ENCODE peak calls at places on chromosomes 12 and 14, in four cellular contexts. C is psoas muscle, S is GM23338, K is SK-N-MC. Q is an unnamed sample. For H3K36me3, the result is how much of the 10 kb centered on the place peaks cover.

GRCh38 chr14:95348395-95349080 is 28.8 kb upstream of the CLMN start:
- DNase-seq in C (no peak), S (peak), K (no peak), Q (peak)

GRCh38 chr12:21851151-21851550 is 76.6 kb upstream of the KCNJ8 start:
- DNase-seq in C (no peak), S (no peak), K (no peak), Q (no peak)

GRCh38 chr12:91222746-91223145 is 40.1 kb upstream of the DCN start:
- DNase-seq in C (no peak), S (no peak), K (no peak), Q (no peak)

GRCh38 chr12:46214668-46215429 is 54.0 kb downstream of the SLC38A1 start:
- DNase-seq in C (no peak), S (no peak), K (no peak), Q (no peak)

GRCh38 chr14:63949696-63950095 is 96.9 kb downstream of the SYNE2 start:
- DNase-seq in C (no peak), S (no peak), K (no peak), Q (no peak)

GRCh38 chr12:8709124-8709830 is 11.5 kb downstream of the RIMKLB start:
- DNase-seq in C (peak), S (no peak), K (no peak), Q (no peak)

GRCh38 chr12:79674629-79675028 is 16.1 kb downstream of the PAWR start:
- DNase-seq in C (no peak), S (no peak), K (no peak), Q (no peak)

GRCh38 chr14:103507751-103508150 is 14.9 kb downstream of the CKB start:
- DNase-seq in C (no peak), S (no peak), K (no peak), Q (peak)

GRCh38 chr12:108419949-108420348 is 80.8 kb upstream of the CMKLR1 start:
- DNase-seq in C (no peak), S (no peak), K (no peak), Q (no peak)

GRCh38 chr12:94326727-94327126 is 132.9 kb downstream of the CEP83 start:
- DNase-seq in C (no peak), S (no peak), K (no peak), Q (no peak)

GRCh38 chr12:2804390-2805145 is 7.9 kb upstream of the ITFG2 start:
- DNase-seq in C (no peak), S (no peak), K (no peak), Q (no peak)

GRCh38 chr14:74401504-74402241 is 24.3 kb downstream of the SYNDIG1L start:
- DNase-seq in C (peak), S (peak), K (no peak), Q (peak)

GRCh38 chr12:69824028-69824427 is 999 bp upstream of the MYRFL start:
- DNase-seq in C (no peak), S (no peak), K (no peak), Q (no peak)

GRCh38 chr12:2364566-2365165 is 311.9 kb downstream of the CACNA1C start:
- DNase-seq in C (no peak), S (peak), K (no peak), Q (peak)

GRCh38 chr12:124646385-124647230 is 79.2 kb upstream of the NCOR2 start:
- DNase-seq in C (no peak), S (peak), K (no peak), Q (no peak)

GRCh38 chr12:110280784-110281548 is at the start of gene ATP2A2:
- DNase-seq in C (peak), S (peak), K (no peak), Q (peak)

GRCh38 chr12:110270125-110270962 is 10.7 kb upstream of the ATP2A2 start:
- DNase-seq in C (peak), S (no peak), K (no peak), Q (no peak)

GRCh38 chr14:104827173-104828055 is 26.5 kb downstream of the ZBTB42 start:
- DNase-seq in C (no peak), S (peak), K (no peak), Q (peak)

GRCh38 chr12:116727261-116727660 is 10.6 kb downstream of the SPRING1 start:
- DNase-seq in C (no peak), S (no peak), K (no peak), Q (no peak)

GRCh38 chr14:60670994-60671393 is 21.7 kb upstream of the SIX1 start:
- DNase-seq in C (no peak), S (no peak), K (no peak), Q (no peak)

GRCh38 chr12:2974560-2974971 is 15.4 kb downstream of the TEAD4 start:
- DNase-seq in C (no peak), S (peak), K (no peak), Q (peak)

GRCh38 chr14:21528381-21529348 is 2.5 kb upstream of the SALL2 start:
- DNase-seq in C (no peak), S (peak), K (no peak), Q (no peak)

GRCh38 chr14:53149656-53150319 is 3.3 kb downstream of the DDHD1 start:
- DNase-seq in C (no peak), S (no peak), K (no peak), Q (no peak)

GRCh38 chr12:117120787-117121186 is 21.6 kb upstream of the TESC start:
- DNase-seq in C (no peak), S (no peak), K (no peak), Q (no peak)

GRCh38 chr12:101604132-101604531 is 9.4 kb downstream of the MYBPC1 start:
- DNase-seq in C (no peak), S (peak), K (no peak), Q (no peak)

GRCh38 chr12:13661005-13661887 is 320.2 kb downstream of the GRIN2B start:
- DNase-seq in C (peak), S (peak), K (no peak), Q (peak)

GRCh38 chr14:20412422-20412821 is 879 bp downstream of the TEP1 start:
- DNase-seq in C (no peak), S (peak), K (no peak), Q (no peak)

GRCh38 chr14:69344171-69344570 is 53.9 kb downstream of the ERH start:
- DNase-seq in C (no peak), S (no peak), K (no peak), Q (no peak)

GRCh38 chr12:124761876-124762275 is 101.8 kb downstream of the SCARB1 start:
- DNase-seq in C (no peak), S (no peak), K (no peak), Q (no peak)

GRCh38 chr14:79044894-79045624 is 874.9 kb downstream of the NRXN3 start:
- DNase-seq in C (no peak), S (peak), K (no peak), Q (peak)

DNA sequence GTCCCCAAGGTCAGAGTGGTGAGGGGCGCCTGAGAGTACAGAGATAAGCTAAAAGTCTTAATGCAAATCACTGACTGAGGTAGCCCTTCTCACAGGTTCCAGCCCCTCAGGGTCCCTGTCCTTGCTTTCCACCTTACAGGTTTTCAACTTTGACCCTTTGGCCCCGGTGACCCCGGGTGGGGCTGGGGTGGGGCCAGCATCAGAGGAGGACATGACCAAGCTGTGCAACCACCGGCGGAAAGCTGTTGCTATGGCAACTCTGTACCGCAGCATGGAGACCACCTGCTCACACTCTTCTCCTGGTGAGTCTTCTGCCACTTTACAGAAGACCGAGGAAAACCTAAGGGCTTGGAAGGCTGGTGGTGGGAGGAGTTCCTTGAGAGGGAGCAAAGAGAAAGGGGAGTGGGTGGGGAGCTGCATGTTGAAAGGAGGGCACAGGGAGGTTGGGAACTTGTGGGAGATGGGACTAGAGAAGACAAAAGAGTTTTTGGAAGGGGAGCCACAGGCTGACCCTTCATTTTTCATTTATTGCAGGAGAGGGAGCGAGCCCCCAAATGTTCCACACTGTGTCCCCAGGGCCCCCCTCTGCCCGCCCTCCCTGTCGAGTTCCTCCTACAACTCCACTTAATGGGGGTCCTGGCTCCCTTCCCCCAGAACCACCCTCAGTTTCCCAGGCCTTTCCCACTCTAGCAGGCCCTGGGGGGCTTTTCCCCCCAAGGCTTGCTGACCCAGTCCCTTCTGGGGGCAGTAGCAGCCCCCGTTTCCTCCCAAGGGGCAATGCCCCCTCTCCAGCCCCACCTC is 2.4 kb downstream of the MBD6 start:
- DNase-seq in C (no peak), S (no peak), K (no peak), Q (no peak)
- H3K4me3 ChIP-seq in C (peak), S (no peak), K (peak), Q (no peak)

GRCh38 chr12:99709116-99709515 is 61.6 kb downstream of the GARIN6 start:
- DNase-seq in C (no peak), S (no peak), K (no peak), Q (no peak)

GRCh38 chr12:99712281-99712680 is 64.7 kb downstream of the GARIN6 start:
- DNase-seq in C (no peak), S (no peak), K (no peak), Q (no peak)

GRCh38 chr12:99707883-99708282 is 60.3 kb downstream of the GARIN6 start:
- DNase-seq in C (no peak), S (no peak), K (no peak), Q (no peak)

GRCh38 chr12:99711246-99711645 is 63.7 kb downstream of the GARIN6 start:
- DNase-seq in C (no peak), S (no peak), K (no peak), Q (no peak)

DNA sequence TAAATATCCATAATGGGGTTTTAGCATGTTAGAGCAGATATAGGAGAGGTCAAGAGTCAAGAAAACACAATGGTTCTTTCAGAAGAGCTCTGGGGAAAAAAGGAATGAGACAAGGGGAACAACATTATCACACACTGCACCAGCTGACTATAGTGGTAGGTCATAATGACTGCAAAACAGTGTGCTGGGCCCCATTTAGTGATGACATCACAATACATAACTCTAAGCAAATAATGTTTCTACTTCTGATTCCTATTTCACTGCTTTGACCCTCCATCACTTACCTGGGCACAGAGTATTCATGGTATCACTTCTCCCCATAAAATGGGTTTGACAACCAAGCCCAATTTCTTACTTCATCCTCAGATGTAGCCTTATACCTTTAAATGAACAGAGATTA is 62.1 kb downstream of the GARIN6 start:
- DNase-seq in C (no peak), S (no peak), K (no peak), Q (no peak)
- H3K36me3 ChIP-seq in C (under half), S (under half), K (under half), Q (under half)

DNA sequence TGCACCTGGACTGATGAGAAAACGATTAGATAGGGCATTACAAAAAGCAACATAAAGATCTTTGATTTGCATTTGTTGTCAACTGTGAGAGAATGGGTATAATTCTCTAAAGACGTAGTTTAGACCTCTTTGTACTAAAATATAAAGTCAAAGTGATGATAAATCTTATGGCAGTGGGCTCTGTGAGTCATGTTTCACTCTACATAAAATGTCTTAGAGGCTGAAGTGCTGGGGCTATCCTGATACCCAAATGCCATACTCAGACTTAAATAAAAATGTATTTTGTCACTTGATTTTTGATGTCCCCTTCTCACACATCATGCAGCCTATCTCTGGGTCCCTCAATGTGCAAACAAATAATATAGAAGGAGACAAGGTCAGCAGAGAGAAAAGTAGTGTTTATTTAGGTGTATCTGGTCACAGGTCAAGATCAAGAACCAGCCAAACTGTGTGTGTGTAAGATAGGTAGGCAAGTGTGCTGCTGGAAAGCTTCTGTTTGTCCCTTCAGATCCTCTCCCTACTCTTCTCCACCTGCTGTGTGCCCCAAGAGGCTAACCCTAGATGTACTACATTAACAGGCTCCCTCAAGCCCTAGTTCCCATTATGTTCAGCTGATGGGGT is 7.0 kb upstream of the NIN start:
- DNase-seq in C (no peak), S (no peak), K (no peak), Q (no peak)
- H3K4me3 ChIP-seq in C (no peak), S (no peak), K (no peak), Q (no peak)

DNA sequence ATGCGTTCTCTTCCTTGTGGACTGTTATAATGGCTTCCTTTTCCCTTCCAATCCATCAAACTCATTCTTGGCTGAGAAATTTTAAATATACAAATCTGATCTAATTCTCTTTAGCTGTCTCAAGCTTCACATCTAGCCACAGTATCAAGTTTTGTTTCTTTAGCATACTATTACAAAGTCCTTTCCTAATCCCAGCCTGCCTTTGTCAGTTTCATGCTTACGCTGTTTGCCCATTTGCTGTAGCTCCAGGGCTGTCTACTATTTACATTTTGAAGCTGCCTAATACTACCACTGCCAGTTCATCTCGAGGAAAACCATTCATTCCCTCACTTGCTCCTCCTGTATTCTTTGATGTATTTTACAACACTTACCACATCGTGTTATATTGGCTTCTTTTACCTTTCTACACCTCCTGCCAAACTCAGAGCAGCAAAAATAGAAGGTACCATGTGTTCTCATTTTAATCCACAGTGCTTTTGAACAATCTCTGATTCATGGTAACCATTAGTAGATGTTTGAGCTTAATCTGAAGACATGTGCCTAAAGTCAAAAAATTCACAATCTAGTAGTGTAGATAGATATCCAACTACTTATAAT is 42.9 kb downstream of the ARID4A start:
- DNase-seq in C (no peak), S (no peak), K (no peak), Q (no peak)
- H3K36me3 ChIP-seq in C (under half), S (under half), K (under half), Q (under half)

GRCh38 chr12:121537814-121538698 is 42.8 kb downstream of the KDM2B start:
- DNase-seq in C (peak), S (no peak), K (no peak), Q (peak)
- H3K4me3 ChIP-seq in C (peak), S (peak), K (peak), Q (peak)

GRCh38 chr12:113464852-113465719 is 6.6 kb downstream of the LHX5 start:
- DNase-seq in C (no peak), S (peak), K (no peak), Q (peak)
- H3K36me3 ChIP-seq in C (under half), S (under half), K (under half), Q (under half)

GRCh38 chr14:92924247-92924646 is 1.3 kb downstream of the CHGA start:
- DNase-seq in C (no peak), S (peak), K (no peak), Q (peak)

GRCh38 chr14:92922883-92923743 is at the start of gene CHGA:
- DNase-seq in C (peak), S (peak), K (no peak), Q (peak)

GRCh38 chr14:92920001-92920400 is 2.9 kb upstream of the CHGA start:
- DNase-seq in C (no peak), S (no peak), K (no peak), Q (no peak)

GRCh38 chr14:92923744-92924103 is 774 bp downstream of the CHGA start:
- DNase-seq in C (no peak), S (no peak), K (no peak), Q (no peak)

GRCh38 chr14:92922155-92922735 is 705 bp upstream of the CHGA start:
- DNase-seq in C (no peak), S (no peak), K (no peak), Q (peak)
- H3K4me3 ChIP-seq in C (no peak), S (peak), K (no peak), Q (peak)

DNA sequence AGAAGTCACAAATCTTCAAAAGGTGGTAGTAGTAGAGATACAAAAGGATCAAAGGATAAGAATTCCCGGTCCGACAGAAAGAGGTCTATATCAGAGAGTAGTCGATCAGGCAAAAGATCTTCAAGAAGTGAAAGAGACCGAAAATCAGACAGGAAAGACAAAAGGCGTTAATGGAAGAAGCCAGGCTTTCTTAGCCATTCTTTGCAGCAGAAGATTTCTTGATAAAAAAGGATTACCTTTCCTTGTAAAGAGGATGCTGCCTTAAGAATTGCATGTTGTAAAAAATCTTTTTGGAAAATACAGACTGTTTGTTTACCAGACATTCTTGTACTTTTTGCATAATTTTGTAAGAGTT is 6.6 kb downstream of the PNN start:
- DNase-seq in C (no peak), S (no peak), K (no peak), Q (no peak)
- H3K36me3 ChIP-seq in C (under half), S (half or more), K (half or more), Q (under half)

DNA sequence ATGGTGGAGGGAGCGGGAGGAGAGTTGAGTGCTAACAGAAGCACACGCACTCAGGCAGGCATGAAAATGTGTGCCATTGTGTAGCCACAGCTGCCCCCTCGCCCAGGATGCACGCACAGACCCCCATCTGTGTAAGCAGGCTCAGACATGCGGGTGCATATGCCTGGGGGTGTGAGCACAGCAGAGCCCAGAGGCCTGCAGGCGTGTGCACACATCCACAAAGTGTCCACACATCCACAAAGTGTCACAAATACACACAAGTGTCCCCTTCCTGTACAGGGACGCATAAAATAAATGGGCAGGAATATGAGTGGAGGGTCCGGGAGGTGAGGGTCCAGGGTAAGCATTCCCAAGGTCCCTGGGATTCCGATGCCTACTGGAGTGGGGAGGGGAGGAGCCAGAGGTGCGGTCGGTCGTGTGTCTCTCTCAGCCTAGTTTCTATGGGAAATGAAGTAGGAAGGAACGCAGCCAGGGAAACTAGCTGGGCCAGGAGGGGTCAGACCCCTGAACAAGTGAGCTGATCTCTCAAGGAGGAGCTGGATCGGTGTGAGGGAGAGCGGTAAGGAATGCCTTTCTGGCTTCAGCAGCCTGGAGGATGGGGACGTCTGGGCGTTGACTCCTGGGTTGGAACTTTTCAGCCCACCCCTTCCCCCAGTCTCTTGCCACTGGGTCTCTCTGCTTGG is 669 bp upstream of the KRT7 start:
- DNase-seq in C (no peak), S (peak), K (no peak), Q (no peak)
- H3K4me3 ChIP-seq in C (no peak), S (peak), K (no peak), Q (peak)

GRCh38 chr12:121820056-121820455 is 16.2 kb downstream of the SETD1B start:
- DNase-seq in C (no peak), S (no peak), K (no peak), Q (no peak)
- H3K36me3 ChIP-seq in C (under half), S (under half), K (half or more), Q (under half)

Q was measured in H7.